ENCODE peak calls at places on chromosomes 4 and X, in five cellular contexts. D is NCI-H1092 treated with DMSO at 0.1 percent for 48 hours; S is CD8-positive, alpha-beta T cell; V is SJSA1; A is tibial nerve. Y is an unnamed sample.

GRCh38 chrX:41923925-41924693 is 755 bp upstream of the CASK start:
- DNase-seq in D (peak), S (peak), V (peak), A (peak), Y (peak)

GRCh38 chr4:75542824-75543223 is 13.0 kb upstream of the ODAPH start:
- DNase-seq in V (no peak), S (no peak), A (no peak), D (no peak), Y (no peak)

GRCh38 chr4:3239998-3240920 is 8.7 kb upstream of the MSANTD1 start:
- DNase-seq in V (no peak), S (no peak), D (peak), A (no peak), Y (no peak)

GRCh38 chr4:7377223-7377865 is 57.4 kb downstream of the PSAPL1 start:
- DNase-seq in V (no peak), S (no peak), A (no peak), D (no peak), Y (no peak)

GRCh38 chr4:169270156-169270809 is 473 bp downstream of the SH3RF1 start:
- DNase-seq in V (peak), A (peak), S (no peak), D (peak), Y (no peak)

GRCh38 chrX:19642517-19643109 is 127.3 kb upstream of the MAP3K15 start:
- DNase-seq in D (no peak), A (no peak), S (no peak), V (no peak), Y (no peak)

GRCh38 chr4:156109943-156110925 is 156.6 kb upstream of the CTSO start:
- DNase-seq in A (no peak), V (no peak), S (no peak), D (no peak), Y (no peak)

GRCh38 chr4:2836391-2836859 is 7.2 kb upstream of the ADD1 start:
- DNase-seq in V (no peak), D (no peak), S (no peak), A (no peak), Y (no peak)

GRCh38 chr4:153036931-153037330 is 100.8 kb downstream of the FHDC1 start:
- DNase-seq in A (no peak), V (no peak), S (no peak), D (no peak), Y (no peak)

GRCh38 chr4:99838927-99839326 is 22.3 kb downstream of the DAPP1 start:
- DNase-seq in A (no peak), V (no peak), D (no peak), S (no peak), Y (no peak)

GRCh38 chr4:81482344-81482743 is 10.6 kb upstream of the RASGEF1B start:
- DNase-seq in V (no peak), D (no peak), A (no peak), S (no peak), Y (no peak)

GRCh38 chr4:26466871-26467270 is 23.4 kb downstream of the CCKAR start:
- DNase-seq in S (no peak), A (no peak), V (no peak), D (no peak), Y (no peak)

GRCh38 chrX:126064901-126065541 is 101.1 kb downstream of the DCAF12L2 start:
- DNase-seq in D (no peak), S (no peak), V (no peak), A (no peak), Y (no peak)

GRCh38 chr4:145828802-145829485 is 109.7 kb downstream of the ZNF827 start:
- DNase-seq in S (no peak), V (no peak), D (no peak), A (no peak), Y (no peak)

GRCh38 chr4:142416121-142416520 is 430.0 kb downstream of the INPP4B start:
- DNase-seq in D (no peak), S (no peak), A (no peak), V (no peak), Y (no peak)

GRCh38 chrX:129798888-129799287 is 19.1 kb downstream of the SASH3 start:
- DNase-seq in D (no peak), A (no peak), S (no peak), V (no peak), Y (no peak)

GRCh38 chr4:151324124-151324448 is 1.3 kb downstream of the SH3D19 start:
- DNase-seq in D (no peak), A (no peak), V (no peak), S (no peak), Y (no peak)

GRCh38 chr4:52244773-52245360 is 193.8 kb downstream of the SPATA18 start:
- DNase-seq in D (peak), S (no peak), V (no peak), A (peak), Y (no peak)

GRCh38 chr4:157314906-157315305 is 94.4 kb downstream of the GRIA2 start:
- DNase-seq in S (no peak), A (no peak), D (no peak), V (no peak), Y (no peak)

GRCh38 chr4:17613761-17614415 is 553 bp upstream of the MED28 start:
- DNase-seq in S (peak), D (no peak), A (no peak), V (peak), Y (peak)

GRCh38 chr4:160129439-160129838 is 1026.6 kb downstream of the RAPGEF2 start:
- DNase-seq in D (no peak), V (no peak), A (no peak), S (no peak), Y (no peak)

GRCh38 chr4:125317526-125317880 is 2.7 kb downstream of the FAT4 start:
- DNase-seq in V (peak), D (no peak), S (no peak), A (peak), Y (no peak)

GRCh38 chr4:15470149-15470520 is 453 bp downstream of the CC2D2A start:
- DNase-seq in S (no peak), D (no peak), V (no peak), A (no peak), Y (no peak)

GRCh38 chr4:101846550-101846949 is 56.0 kb downstream of the BANK1 start:
- DNase-seq in V (no peak), S (no peak), D (no peak), A (no peak), Y (no peak)

GRCh38 chr4:144489831-144490230 is 156.1 kb upstream of the HHIP start:
- DNase-seq in S (no peak), A (no peak), V (no peak), D (no peak), Y (no peak)

GRCh38 chr4:176883681-176884418 is 91.1 kb upstream of the VEGFC start:
- DNase-seq in D (no peak), S (no peak), V (peak), A (no peak), Y (no peak)

Y was measured in activated CD4-positive, alpha-beta T cell treated with anti-CD3 and anti-CD28 coated beads, Interleukin-2, amount 50 U/mL, for 1 hour.